ENCODE peak calls at places on chromosomes 1 and 21, in seven cellular contexts. T is Peyer's patch, C is pancreas, Y is colonic mucosa, K is ovary, W is fibroblast of lung, X is esophagus squamous epithelium. D is an unnamed sample.

GRCh38 chr1:43669878-43670277 is 19.9 kb downstream of the KDM4A start:
- DNase-seq in T (no peak), C (no peak), Y (no peak), K (no peak), W (no peak), X (no peak), D (no peak)

GRCh38 chr1:50023292-50024159 is at the start of gene AGBL4:
- DNase-seq in T (peak; percentile 63), C (peak; percentile 66), Y (peak; percentile 69), K (peak; percentile 50), W (peak; percentile 41), X (no peak), D (peak; percentile 12)

GRCh38 chr21:46111193-46111571 is 13.3 kb downstream of the COL6A2 start:
- DNase-seq in T (peak; percentile 32), C (peak; percentile 1), Y (no peak), K (peak; percentile 43), W (no peak), X (no peak), D (no peak)

GRCh38 chr1:206911064-206911663 is 10.6 kb downstream of the FCMR start:
- DNase-seq in T (no peak), C (peak; percentile 26), Y (no peak), K (no peak), W (peak; percentile 55), X (no peak), D (peak; percentile 60)

GRCh38 chr1:53450225-53450624 is 9.0 kb upstream of the DMRTB1 start:
- DNase-seq in T (no peak), C (no peak), Y (no peak), K (no peak), W (no peak), X (no peak), D (no peak)

GRCh38 chr21:37060296-37060695 is 12.6 kb downstream of the PIGP start:
- DNase-seq in T (no peak), C (no peak), Y (peak; percentile 74), K (no peak), W (peak; percentile 96), X (no peak), D (peak; percentile 90)

GRCh38 chr1:44500181-44501021 is 95.3 kb downstream of the RNF220 start:
- DNase-seq in T (no peak), C (no peak), Y (no peak), K (no peak), W (peak; percentile 23), X (no peak), D (no peak)

GRCh38 chr1:30877205-30877912 is 31.2 kb downstream of the SDC3 start:
- DNase-seq in T (no peak), C (no peak), Y (peak; percentile 58), K (peak; percentile 66), W (peak; percentile 72), X (no peak), D (peak; percentile 61)

GRCh38 chr21:33817663-33818433 is 97.8 kb downstream of the ATP5PO start:
- DNase-seq in T (no peak), C (no peak), Y (no peak), K (no peak), W (peak; percentile 23), X (no peak), D (no peak)

GRCh38 chr1:203166192-203166940 is 9.3 kb downstream of the MYBPH start:
- DNase-seq in T (peak; percentile 54), C (peak; percentile 53), Y (peak; percentile 59), K (no peak), W (no peak), X (no peak), D (no peak)

GRCh38 chr1:44239337-44239960 is 26.2 kb downstream of the DMAP1 start:
- DNase-seq in T (peak; percentile 42), C (no peak), Y (no peak), K (peak; percentile 60), W (peak; percentile 29), X (no peak), D (peak; percentile 16)

GRCh38 chr1:9413143-9413876 is 120.6 kb downstream of the SPSB1 start:
- DNase-seq in T (no peak), C (peak; percentile 75), Y (peak; percentile 38), K (peak; percentile 92), W (peak; percentile 94), X (peak; percentile 9), D (peak; percentile 79)

GRCh38 chr1:225847610-225848009 is 34.6 kb downstream of the TMEM63A start:
- DNase-seq in T (peak; percentile 74), C (peak; percentile 85), Y (peak; percentile 78), K (no peak), W (no peak), X (no peak), D (no peak)

GRCh38 chr21:46229133-46229922 is 754 bp upstream of the LSS start:
- DNase-seq in T (no peak), C (peak; percentile 31), Y (no peak), K (peak; percentile 76), W (no peak), X (no peak), D (no peak)

GRCh38 chr1:87149166-87150065 is 179.3 kb upstream of the LMO4 start:
- DNase-seq in T (no peak), C (no peak), Y (no peak), K (no peak), W (peak; percentile 71), X (no peak), D (peak; percentile 56)

GRCh38 chr1:53393325-53393792 is 65.5 kb upstream of the LRP8 start:
- DNase-seq in T (peak; percentile 86), C (peak; percentile 40), Y (peak; percentile 82), K (peak; percentile 89), W (peak; percentile 44), X (no peak), D (peak; percentile 42)

GRCh38 chr1:32876341-32877210 is 5.9 kb upstream of the FNDC5 start:
- DNase-seq in T (peak; percentile 82), C (peak; percentile 62), Y (peak; percentile 68), K (peak; percentile 69), W (no peak), X (no peak), D (no peak)

GRCh38 chr21:37787456-37787855 is 128.8 kb downstream of the KCNJ6 start:
- DNase-seq in T (no peak), C (no peak), Y (no peak), K (no peak), W (peak; percentile 96), X (no peak), D (peak; percentile 61)

GRCh38 chr21:27062441-27062840 is 95.6 kb upstream of the ADAMTS5 start:
- DNase-seq in T (no peak), C (no peak), Y (no peak), K (no peak), W (no peak), X (no peak), D (no peak)

GRCh38 chr1:235671992-235672391 is 22.4 kb upstream of the GNG4 start:
- DNase-seq in T (no peak), C (no peak), Y (no peak), K (no peak), W (no peak), X (no peak), D (no peak)
- H3K9me3 ChIP-seq in T (peaks cover 26% of the 10 kb centered on the region), C (no peaks in the 10 kb centered on the region), Y (no peaks in the 10 kb centered on the region), K (no peaks in the 10 kb centered on the region), W (no peaks in the 10 kb centered on the region), X (peaks cover 39% of the 10 kb centered on the region), D (peaks cover 40% of the 10 kb centered on the region)

GRCh38 chr1:219963432-219963831 is 35.1 kb upstream of the SLC30A10 start:
- DNase-seq in T (no peak), C (peak; percentile 35), Y (no peak), K (no peak), W (no peak), X (no peak), D (no peak)

GRCh38 chr1:219961684-219962083 is 33.3 kb upstream of the SLC30A10 start:
- DNase-seq in T (no peak), C (no peak), Y (no peak), K (no peak), W (no peak), X (no peak), D (no peak)

GRCh38 chr1:219967361-219967760 is 39.0 kb upstream of the SLC30A10 start:
- DNase-seq in T (no peak), C (no peak), Y (no peak), K (no peak), W (no peak), X (no peak), D (no peak)

GRCh38 chr1:219965950-219966349 is 37.6 kb upstream of the SLC30A10 start:
- DNase-seq in T (no peak), C (no peak), Y (no peak), K (no peak), W (no peak), X (no peak), D (no peak)

DNA sequence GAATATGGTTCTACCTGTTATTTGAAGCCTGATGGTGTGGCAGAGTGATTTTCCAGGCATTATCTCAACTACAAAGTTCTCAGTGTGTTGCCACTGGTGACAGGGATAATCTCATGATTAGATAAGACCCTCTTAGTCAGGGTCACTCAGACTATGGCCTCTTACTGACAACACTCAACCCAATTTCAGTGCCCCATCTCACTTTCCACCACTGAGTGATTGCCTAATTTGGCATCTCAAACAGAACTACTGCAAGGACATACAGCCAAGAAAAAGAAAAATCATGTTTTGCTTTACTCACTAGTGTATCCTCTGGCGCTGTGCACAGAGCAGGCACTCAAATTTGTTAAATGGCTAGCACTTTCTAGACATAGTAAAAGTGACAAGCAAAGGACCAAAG is 36.9 kb upstream of the SLC30A10 start:
- DNase-seq in T (no peak), C (no peak), Y (no peak), K (no peak), W (no peak), X (no peak), D (no peak)
- H3K4me3 ChIP-seq in T (no peak overlapping the region), C (no peak overlapping the region), Y (no peak overlapping the region), K (no peak overlapping the region), W (no peak overlapping the region), X (no peak overlapping the region), D (no peak overlapping the region)

DNA sequence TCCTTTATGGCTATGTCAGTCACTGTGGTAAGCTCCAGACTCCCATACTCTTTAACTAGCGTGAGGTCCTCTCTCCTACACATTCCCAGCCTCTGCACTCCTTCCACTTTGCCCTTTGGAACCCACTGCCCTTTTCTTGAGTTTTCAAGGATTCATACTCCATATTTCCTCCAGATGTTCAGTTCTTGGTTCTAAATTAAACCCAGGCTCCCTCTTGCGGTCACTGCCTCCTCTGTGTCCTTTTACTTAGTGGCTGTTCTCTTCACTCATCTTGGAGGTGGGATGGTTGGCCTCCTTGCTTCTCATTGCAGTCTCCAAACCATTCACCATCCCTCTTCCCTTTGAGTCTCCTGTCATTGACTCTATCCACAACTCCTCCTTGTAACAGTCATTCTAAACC is 208.1 kb downstream of the TGFB2 start:
- DNase-seq in T (no peak), C (no peak), Y (no peak), K (no peak), W (no peak), X (no peak), D (no peak)
- TF ChIP-seq CTCF in T (no peak), C (no peak), Y (no peak), K (no peak), W (no peak), X (no peak), D (no peak)

GRCh38 chr1:152859696-152860095 is at the start of gene LCE7A:
- DNase-seq in T (no peak), C (no peak), Y (no peak), K (no peak), W (no peak), X (no peak), D (no peak)

GRCh38 chr1:152860129-152860528 is 333 bp downstream of the LCE7A start:
- DNase-seq in T (no peak), C (no peak), Y (no peak), K (no peak), W (no peak), X (no peak), D (no peak)

GRCh38 chr1:152855661-152856060 is 4.1 kb upstream of the LCE7A start:
- DNase-seq in T (no peak), C (no peak), Y (no peak), K (no peak), W (no peak), X (no peak), D (peak; percentile 42)

GRCh38 chr1:152861374-152861773 is 1.6 kb downstream of the LCE7A start:
- DNase-seq in T (no peak), C (no peak), Y (no peak), K (no peak), W (no peak), X (no peak), D (no peak)

GRCh38 chr1:152858062-152858461 is 1.7 kb upstream of the LCE7A start:
- DNase-seq in T (no peak), C (no peak), Y (no peak), K (no peak), W (no peak), X (no peak), D (peak; percentile 72)
- H3K9me3 ChIP-seq in T (no peaks in the 10 kb centered on the region), C (no peaks in the 10 kb centered on the region), Y (no peaks in the 10 kb centered on the region), K (no peaks in the 10 kb centered on the region), W (no peaks in the 10 kb centered on the region), X (no peaks in the 10 kb centered on the region), D (no peaks in the 10 kb centered on the region)